ENCODE peak calls at places on chromosomes 1 and 21, in five cellular contexts. S is IMR-90, C is H9, T is neuronal stem cell, B is H1. O is an unnamed sample. For H3K79me1, the result is how much of the 10 kb centered on the place peaks cover.

GRCh38 chr1:50060279-50060678 is 36.5 kb upstream of the AGBL4 start:
- DNase-seq in T (no peak), C (no peak), B (no peak), S (no peak), O (no peak)

GRCh38 chr1:26353976-26354820 is at the start of gene CRYBG2:
- DNase-seq in S (no peak), C (no peak), B (no peak), T (no peak), O (no peak)

GRCh38 chr1:2474933-2475371 is 1.1 kb upstream of the PLCH2 start:
- DNase-seq in B (no peak), S (no peak), T (no peak), C (no peak), O (no peak)

GRCh38 chr1:243482237-243483022 is 226.6 kb downstream of the SDCCAG8 start:
- DNase-seq in S (peak), T (peak), C (peak), B (no peak), O (peak)

GRCh38 chr1:156959414-156959813 is 39.0 kb downstream of the LRRC71 start:
- DNase-seq in B (no peak), S (peak), C (no peak), T (no peak), O (peak)

GRCh38 chr1:10898921-10899320 is 102.5 kb upstream of the CASZ1 start:
- DNase-seq in B (no peak), S (no peak), T (no peak), C (peak), O (no peak)

GRCh38 chr1:178019622-178020021 is 49.8 kb upstream of the SEC16B start:
- DNase-seq in S (no peak), T (no peak), B (no peak), C (no peak), O (no peak)

GRCh38 chr1:215932558-215932957 is 365.5 kb downstream of the KCTD3 start:
- DNase-seq in B (no peak), S (no peak), T (no peak), C (no peak), O (no peak)

GRCh38 chr1:18886003-18886335 is 16.4 kb downstream of the ALDH4A1 start:
- DNase-seq in B (no peak), C (no peak), S (peak), T (no peak), O (peak)

GRCh38 chr21:44482581-44483287 is 27.4 kb downstream of the LRRC3 start:
- DNase-seq in C (no peak), S (no peak), B (no peak), T (no peak), O (no peak)

GRCh38 chr1:181178241-181178640 is 89.7 kb downstream of the IER5 start:
- DNase-seq in B (no peak), C (no peak), S (no peak), T (no peak), O (no peak)

GRCh38 chr1:2019162-2019542 is at the start of gene GABRD:
- DNase-seq in S (no peak), T (no peak), C (no peak), B (no peak), O (peak)

GRCh38 chr1:54340434-54340833 is 65.8 kb downstream of the SSBP3 start:
- DNase-seq in B (no peak), T (no peak), S (no peak), C (no peak), O (no peak)

GRCh38 chr1:54339126-54339525 is 67.1 kb downstream of the SSBP3 start:
- DNase-seq in C (no peak), T (no peak), S (no peak), B (no peak), O (no peak)

GRCh38 chr1:54337034-54337433 is 69.2 kb downstream of the SSBP3 start:
- DNase-seq in B (no peak), S (no peak), C (no peak), T (no peak), O (no peak)

GRCh38 chr1:54337928-54338327 is 68.3 kb downstream of the SSBP3 start:
- DNase-seq in C (no peak), S (peak), T (no peak), B (no peak), O (peak)

GRCh38 chr1:54338479-54338878 is 67.7 kb downstream of the SSBP3 start:
- DNase-seq in S (peak), T (no peak), B (no peak), C (no peak), O (peak)
- H3K79me1 ChIP-seq in S (half or more), T (under half), B (under half), C (under half), O (under half)

DNA sequence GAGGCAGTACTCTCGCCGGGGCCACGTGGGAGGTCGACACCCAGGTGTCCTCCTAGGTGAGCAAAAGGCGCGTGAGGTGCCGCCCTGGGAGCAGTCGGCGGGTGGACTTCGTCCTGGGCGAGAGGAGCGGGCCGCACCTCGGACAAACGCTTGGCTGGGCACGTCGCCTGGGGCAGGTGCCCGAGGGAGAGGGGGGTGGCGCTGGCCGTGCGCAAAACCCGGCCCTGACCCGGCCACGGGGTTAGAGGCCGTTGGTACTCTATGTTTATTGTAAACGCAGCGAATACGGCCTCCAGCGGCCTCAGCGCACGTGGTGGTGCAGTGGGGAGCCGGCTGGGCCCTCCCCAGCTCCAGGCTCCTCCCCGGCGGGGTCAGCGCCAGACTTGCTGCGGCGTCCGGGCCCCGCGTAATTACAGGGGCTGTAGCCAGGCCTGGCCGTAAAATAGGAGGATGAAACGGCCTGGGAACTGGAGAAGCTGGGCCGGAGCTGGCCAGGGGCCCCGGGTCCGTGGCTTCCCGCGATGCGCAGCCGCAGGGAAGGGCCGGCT is 1.7 kb upstream of the EFNA1 start:
- DNase-seq in B (no peak), T (peak), S (no peak), C (peak), O (peak)
- H3K79me1 ChIP-seq in B (under half), T (under half), S (under half), C (under half), O (under half)

DNA sequence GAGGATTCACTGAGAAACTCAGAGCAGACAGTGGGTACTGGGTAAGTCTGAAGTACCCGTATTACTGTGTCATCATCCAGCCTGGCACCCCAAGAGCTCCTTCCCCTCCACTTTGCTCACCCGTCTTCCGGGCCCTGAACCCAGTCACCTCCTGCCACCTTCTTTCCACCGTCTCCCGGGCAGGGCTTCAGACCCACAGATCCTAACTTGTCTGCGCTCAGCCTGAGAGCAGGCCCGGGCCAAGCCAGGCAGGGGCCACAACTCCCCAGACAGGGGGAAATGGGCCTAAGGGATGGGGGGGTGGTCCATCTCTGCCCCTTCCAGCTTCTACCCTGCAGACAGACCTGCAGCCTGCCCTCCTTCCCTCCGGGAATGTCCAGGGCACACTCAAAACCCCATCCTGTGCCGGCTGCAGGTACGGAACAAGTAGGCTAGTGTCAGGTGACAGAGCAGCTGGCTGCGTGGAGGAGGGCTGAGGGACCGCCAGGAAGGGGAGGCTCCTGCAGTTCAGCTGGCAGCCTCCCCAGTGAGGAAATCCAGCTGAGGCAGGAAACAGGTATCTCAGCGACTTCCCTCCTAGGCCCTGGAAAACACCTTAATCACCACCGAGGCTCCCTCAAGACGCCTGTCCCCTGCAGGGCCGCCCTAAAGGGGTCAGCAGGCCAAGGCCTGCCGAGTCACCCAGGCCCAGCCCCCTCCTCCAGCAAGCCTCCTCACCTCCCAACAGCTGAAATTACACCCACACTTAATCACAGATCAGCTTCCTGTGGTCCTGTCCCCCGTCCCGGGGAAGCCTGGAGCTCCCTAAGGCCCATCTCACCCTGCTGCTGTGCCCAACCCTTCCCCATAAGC is 3.5 kb downstream of the HSPG2 start:
- DNase-seq in B (no peak), S (no peak), T (no peak), C (peak), O (no peak)
- H3K79me1 ChIP-seq in B (under half), S (half or more), T (under half), C (under half), O (under half)

DNA sequence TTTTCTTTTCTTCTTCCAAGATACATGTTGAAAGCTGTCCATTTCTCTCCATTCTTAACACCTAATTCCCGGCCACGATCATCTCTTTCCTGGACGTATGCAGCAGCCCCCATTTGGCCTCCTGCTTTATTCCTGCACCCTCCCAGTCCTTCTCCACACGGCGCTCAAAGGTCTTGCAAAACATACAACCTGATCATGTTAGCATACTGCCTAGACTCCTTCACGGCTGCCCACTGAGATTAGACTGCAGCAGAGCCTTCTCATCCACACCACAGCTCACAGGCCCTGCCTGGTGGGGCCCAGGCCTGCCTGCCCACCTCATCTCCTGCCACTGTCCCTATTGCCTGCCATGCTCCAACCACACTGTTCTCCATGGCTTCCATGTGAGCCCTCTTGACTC is 2.8 kb downstream of the GOLT1A start:
- DNase-seq in B (no peak), S (no peak), T (no peak), C (no peak), O (no peak)
- H3K79me1 ChIP-seq in B (under half), S (under half), T (under half), C (under half), O (under half)